ENCODE peak calls at places on chromosomes 16 and 17, in four cellular contexts. A is HepG2, N is WTC11, D is K562. M is an unnamed sample.

GRCh38 chr17:81340606-81341346 is 45.7 kb upstream of the SLC38A10 start:
- DNase-seq in A (no peak), N (no peak), D (no peak), M (no peak)

GRCh38 chr16:58127033-58127556 is 2.1 kb downstream of the CFAP20 start:
- DNase-seq in A (peak), N (no peak), D (peak), M (no peak)

GRCh38 chr17:9666461-9667050 is 21.2 kb downstream of the USP43 start:
- DNase-seq in A (no peak), N (no peak), D (no peak), M (no peak)

GRCh38 chr17:2478446-2478845 is 33.2 kb downstream of the METTL16 start:
- DNase-seq in A (no peak), N (no peak), D (no peak), M (no peak)

GRCh38 chr16:53713403-53714013 is 9.6 kb downstream of the FTO start:
- DNase-seq in A (no peak), N (no peak), D (no peak), M (no peak)

GRCh38 chr16:75483222-75483621 is 12.0 kb downstream of the CHST6 start:
- DNase-seq in A (no peak), N (no peak), D (no peak), M (no peak)

GRCh38 chr17:35214631-35215273 is 20.6 kb upstream of the SLC35G3 start:
- DNase-seq in A (no peak), N (no peak), D (no peak), M (no peak)

GRCh38 chr16:48503779-48504178 is 106.2 kb downstream of the N4BP1 start:
- DNase-seq in A (no peak), N (no peak), D (no peak), M (no peak)

GRCh38 chr17:62807812-62808575 is at the start of gene MARCHF10:
- DNase-seq in A (no peak), N (peak), D (peak), M (no peak)

GRCh38 chr16:80997139-80997798 is 9.4 kb downstream of the CMC2 start:
- DNase-seq in A (peak), N (no peak), D (no peak), M (no peak)

GRCh38 chr16:4535627-4536108 is 2.9 kb downstream of the CDIP1 start:
- DNase-seq in A (no peak), N (no peak), D (no peak), M (no peak)

GRCh38 chr17:5786510-5786875 is 202.2 kb upstream of the NLRP1 start:
- DNase-seq in A (no peak), N (no peak), D (no peak), M (no peak)

GRCh38 chr17:77892469-77893143 is 65.9 kb upstream of the TNRC6C start:
- DNase-seq in A (peak), N (peak), D (peak), M (peak)

GRCh38 chr17:31530391-31530990 is 139.0 kb downstream of the RAB11FIP4 start:
- DNase-seq in A (no peak), N (no peak), D (no peak), M (no peak)

GRCh38 chr16:1310832-1311200 is 1.4 kb downstream of the UBE2I start:
- DNase-seq in A (no peak), N (no peak), D (no peak), M (no peak)

GRCh38 chr16:27242868-27243590 is 25.5 kb downstream of the NSMCE1 start:
- DNase-seq in A (peak), N (no peak), D (peak), M (no peak)

GRCh38 chr16:27461483-27462171 is 59.7 kb downstream of the IL21R start:
- DNase-seq in A (no peak), N (no peak), D (no peak), M (no peak)

GRCh38 chr17:31008374-31009035 is 37.7 kb downstream of the RNF135 start:
- DNase-seq in A (no peak), N (peak), D (no peak), M (peak)

GRCh38 chr17:74337834-74338500 is 11.9 kb downstream of the KIF19 start:
- DNase-seq in A (no peak), N (no peak), D (no peak), M (no peak)

GRCh38 chr17:60311186-60311585 is 80.7 kb downstream of the USP32 start:
- DNase-seq in A (no peak), N (no peak), D (no peak), M (no peak)

GRCh38 chr16:73531021-73531420 is 483.1 kb upstream of the ZFHX3 start:
- DNase-seq in A (no peak), N (no peak), D (no peak), M (no peak)

GRCh38 chr16:25192096-25192495 is 24.7 kb upstream of the AQP8 start:
- DNase-seq in A (no peak), N (no peak), D (no peak), M (no peak)

GRCh38 chr17:59783221-59784016 is 76.0 kb downstream of the VMP1 start:
- DNase-seq in A (no peak), N (no peak), D (peak), M (no peak)

GRCh38 chr16:18800674-18801196 is 614 bp downstream of the ARL6IP1 start:
- DNase-seq in A (no peak), N (no peak), D (peak), M (peak)

GRCh38 chr16:57940382-57940966 is 30.5 kb downstream of the CNGB1 start:
- DNase-seq in A (no peak), N (no peak), D (no peak), M (no peak)

GRCh38 chr16:1903845-1904820 is 14.1 kb downstream of the HS3ST6 start:
- DNase-seq in A (no peak), N (no peak), D (no peak), M (no peak)

GRCh38 chr16:50651835-50652438 is 29.2 kb downstream of the SNX20 start:
- DNase-seq in A (no peak), N (no peak), D (peak), M (no peak)

GRCh38 chr16:71249399-71249798 is 18.9 kb upstream of the HYDIN start:
- DNase-seq in A (no peak), N (peak), D (peak), M (no peak)

GRCh38 chr17:75661531-75661930 is 5.4 kb downstream of the RECQL5 start:
- DNase-seq in A (no peak), N (no peak), D (no peak), M (no peak)

GRCh38 chr16:50313596-50314483 is 47.5 kb downstream of the ADCY7 start:
- DNase-seq in A (peak), N (no peak), D (no peak), M (no peak)

GRCh38 chr16:49980166-49980565 is 44.9 kb upstream of the CNEP1R1 start:
- DNase-seq in A (no peak), N (no peak), D (no peak), M (no peak)

GRCh38 chr17:72705905-72706395 is 386.5 kb downstream of the SLC39A11 start:
- DNase-seq in A (no peak), N (no peak), D (no peak), M (no peak)

GRCh38 chr16:3881499-3881995 is 1.0 kb upstream of the CREBBP start:
- DNase-seq in A (no peak), N (peak), D (peak), M (no peak)

GRCh38 chr17:81869221-81870154 is 1.6 kb downstream of the ARHGDIA start:
- DNase-seq in A (no peak), N (peak), D (peak), M (peak)

GRCh38 chr16:50151744-50152143 is 1.4 kb upstream of the TENT4B start:
- DNase-seq in A (no peak), N (no peak), D (no peak), M (no peak)

GRCh38 chr17:36992701-36993100 is 43.9 kb downstream of the AATF start:
- DNase-seq in A (no peak), N (no peak), D (no peak), M (no peak)

GRCh38 chr16:81455006-81455405 is 10.4 kb downstream of the CMIP start:
- DNase-seq in A (no peak), N (no peak), D (no peak), M (no peak)

GRCh38 chr16:50591209-50591608 is 43.0 kb downstream of the NKD1 start:
- DNase-seq in A (no peak), N (no peak), D (no peak), M (no peak)

GRCh38 chr17:69943058-69943457 is 132.0 kb upstream of the KCNJ16 start:
- DNase-seq in A (no peak), N (no peak), D (no peak), M (no peak)

DNA sequence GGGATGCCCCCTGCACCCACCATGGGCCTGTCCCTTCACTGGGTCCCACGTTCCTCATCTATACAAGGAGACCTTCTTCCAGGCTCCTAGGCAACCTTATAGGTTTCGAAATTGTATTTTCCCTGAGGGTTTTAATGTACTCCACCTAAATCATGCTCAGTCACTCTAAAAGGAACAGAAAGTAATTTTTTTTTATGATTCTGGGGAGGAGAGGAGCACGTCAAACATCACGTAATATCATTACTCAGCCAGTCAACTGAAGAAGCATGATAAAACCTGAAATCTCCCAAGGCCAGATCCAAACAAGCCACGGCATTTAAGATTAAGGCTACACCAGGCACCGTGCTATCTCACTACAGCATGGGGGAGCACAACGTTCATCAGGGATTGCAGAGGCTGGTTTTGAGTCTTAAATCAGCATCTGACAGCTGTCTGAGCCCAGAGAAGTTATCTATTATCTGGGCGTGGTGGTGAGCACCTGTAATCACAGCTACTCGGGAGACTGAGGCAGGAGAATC is 3.9 kb upstream of the TMEM114 start:
- DNase-seq in A (no peak), N (no peak), D (peak), M (no peak)
- TF ChIP-seq ELF4 in A (no peak), N (no peak), D (no peak), M (no peak)

GRCh38 chr17:67378444-67379250 is 1.6 kb downstream of the PITPNC1 start:
- DNase-seq in A (peak), N (peak), D (peak), M (peak)
- TF ChIP-seq ELF4 in A (no peak), N (no peak), D (no peak), M (no peak)

DNA sequence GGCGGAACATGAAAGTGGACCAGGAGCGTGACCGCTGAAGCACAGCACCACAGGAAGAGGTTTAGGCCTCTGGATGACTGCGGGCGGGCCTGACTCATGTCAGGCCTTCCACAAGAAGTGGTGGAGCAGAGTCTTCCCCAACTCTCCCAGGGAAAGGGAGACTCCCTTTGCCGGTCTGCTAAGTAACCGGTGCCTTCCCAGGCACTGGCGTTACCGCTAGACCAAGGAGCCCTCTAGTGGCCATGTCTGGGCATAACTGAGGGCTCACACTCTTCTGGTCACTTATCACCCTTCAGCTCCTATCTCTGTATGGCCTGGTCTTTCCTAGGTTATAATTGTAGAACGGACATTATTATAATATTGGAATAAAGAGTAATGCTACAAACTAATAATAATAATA is 1931.9 kb downstream of the TP53TG3F start:
- DNase-seq in A (peak), N (peak), D (no peak), M (peak)
- TF ChIP-seq ELF4 in A (no peak), N (no peak), D (no peak), M (no peak)

GRCh38 chr17:65123757-65124675 is 13.2 kb upstream of the RGS9 start:
- DNase-seq in A (no peak), N (no peak), D (no peak), M (no peak)
- TF ChIP-seq ELF4 in A (no peak), N (no peak), D (no peak), M (no peak)

GRCh38 chr17:41304091-41304490 is 1.4 kb upstream of the KRTAP29-1 start:
- DNase-seq in A (no peak), N (no peak), D (no peak), M (no peak)
- TF ChIP-seq ELF4 in A (no peak), N (no peak), D (no peak), M (no peak)

GRCh38 chr17:78981010-78981888 is 1.5 kb upstream of the LGALS3BP start:
- DNase-seq in A (no peak), N (no peak), D (no peak), M (no peak)

GRCh38 chr17:78990349-78991016 is 10.8 kb upstream of the LGALS3BP start:
- DNase-seq in A (no peak), N (no peak), D (no peak), M (no peak)

GRCh38 chr17:78985395-78985794 is 5.7 kb upstream of the LGALS3BP start:
- DNase-seq in A (no peak), N (no peak), D (no peak), M (no peak)

GRCh38 chr17:78988152-78988551 is 8.4 kb upstream of the LGALS3BP start:
- DNase-seq in A (no peak), N (no peak), D (no peak), M (no peak)

DNA sequence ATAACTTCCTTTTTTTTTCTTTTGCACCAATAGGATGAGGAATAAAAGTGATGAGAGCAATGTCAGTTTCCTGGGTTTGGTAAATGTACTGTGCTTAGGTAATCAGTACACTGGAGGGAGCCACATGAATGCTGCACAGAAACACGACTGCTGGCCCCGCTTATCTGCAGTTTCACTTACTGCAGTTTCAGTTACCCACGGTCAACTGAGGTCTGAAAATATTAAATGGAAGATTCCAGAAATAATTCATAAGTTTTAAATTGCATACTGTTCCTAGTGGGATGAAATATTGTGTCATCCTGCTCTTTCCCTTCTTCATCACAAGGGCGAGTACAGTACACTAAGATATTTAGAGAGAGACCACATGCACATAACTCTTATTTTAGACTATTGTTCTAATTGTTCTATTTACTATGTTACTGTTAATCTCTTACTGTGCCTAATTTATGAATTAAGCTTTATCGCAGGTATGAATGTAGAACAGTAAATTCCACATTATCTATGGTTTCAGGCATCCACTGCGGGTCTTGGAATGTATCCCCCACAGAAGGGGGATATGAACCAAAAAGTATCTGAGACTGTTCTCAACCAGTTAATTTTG is 6.4 kb upstream of the LGALS3BP start:
- DNase-seq in A (peak), N (no peak), D (peak), M (no peak)
- TF ChIP-seq ELF4 in A (no peak), N (no peak), D (no peak), M (no peak)

GRCh38 chr17:17675925-17676534 is 5.2 kb upstream of the RAI1 start:
- DNase-seq in A (no peak), N (peak), D (no peak), M (no peak)
- TF ChIP-seq ELF4 in A (no peak), N (no peak), D (no peak), M (no peak)

GRCh38 chr17:71192848-71193247 is 928.0 kb upstream of the SOX9 start:
- DNase-seq in A (no peak), N (no peak), D (no peak), M (no peak)
- TF ChIP-seq ELF4 in A (no peak), N (no peak), D (no peak), M (no peak)

DNA sequence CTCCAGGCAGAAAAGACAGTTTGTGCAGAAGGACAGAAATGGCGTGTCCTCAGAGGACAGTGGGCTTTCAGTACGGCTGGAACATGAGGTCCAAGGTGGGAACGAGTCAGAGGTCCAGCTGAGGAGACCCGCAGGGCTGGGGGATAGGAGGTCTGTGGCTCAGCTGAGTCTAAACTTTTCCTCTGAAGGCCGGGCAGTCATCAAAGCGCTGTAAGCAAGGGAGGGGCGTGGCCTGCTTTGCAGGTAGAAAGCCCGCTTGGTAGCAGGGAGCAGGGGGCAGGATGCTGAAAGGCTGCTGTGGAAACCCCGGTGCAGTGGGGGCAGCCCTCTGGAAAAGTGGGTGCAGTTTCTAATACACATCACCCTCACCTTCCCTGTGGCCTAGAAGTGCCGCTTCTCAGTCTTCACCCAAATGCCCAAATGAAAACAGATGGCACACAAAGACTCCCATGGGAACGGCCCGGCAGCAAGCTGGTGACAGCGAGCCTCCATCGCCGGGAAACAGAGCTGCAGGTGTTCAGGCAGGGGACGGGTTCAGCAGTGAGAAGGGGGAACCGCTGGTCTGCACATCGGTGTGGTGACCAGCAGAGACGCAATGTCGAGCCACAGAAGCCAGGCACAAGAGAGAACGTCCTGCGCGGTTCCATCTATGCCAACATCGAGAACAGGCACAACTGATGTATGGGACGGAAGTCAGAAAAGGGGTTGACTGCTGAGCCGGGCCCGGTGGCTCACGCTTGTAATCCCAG is 12.2 kb upstream of the OSGIN1 start:
- DNase-seq in A (no peak), N (no peak), D (no peak), M (no peak)
- TF ChIP-seq ELF4 in A (no peak), N (no peak), D (no peak), M (no peak)